ENCODE peak calls at places on chromosomes 16 and 17, in nine cellular contexts. H is memory B cell; O is activated CD4-positive, alpha-beta T cell treated with anti-CD3 and anti-CD28 coated beads for 24 hours; I is WTC11; J is NCI-H345; Y is GM12865; L is stimulated activated CD4-positive, alpha-beta T cell treated with anti-CD3 and anti-CD28 coated beads, TNF-alpha, amount 100 ng/mL, for 4 hours; W is activated effector memory CD4-positive, alpha-beta T cell treated with anti-CD3 and anti-CD28 coated beads, Interleukin-2, amount 50 U/mL, for 16 hours; V is dorsolateral prefrontal cortex. F is an unnamed sample.

GRCh38 chr16:8777217-8777616 is 20.2 kb downstream of the TMEM186 start:
- DNase-seq in H (no peak), O (no peak), I (no peak), J (no peak), Y (no peak), L (no peak), W (no peak), V (no peak), F (no peak)

GRCh38 chr16:66116163-66116792 is 250.2 kb upstream of the CDH5 start:
- DNase-seq in H (no peak), O (no peak), I (no peak), J (no peak), Y (no peak), L (no peak), W (no peak), V (no peak), F (no peak)

GRCh38 chr16:50970221-50970620 is 180.8 kb downstream of the SALL1 start:
- DNase-seq in H (no peak), O (no peak), I (no peak), J (no peak), Y (no peak), L (no peak), W (no peak), V (no peak), F (no peak)

GRCh38 chr17:7836596-7837374 is 2.8 kb downstream of the KDM6B start:
- DNase-seq in H (no peak), O (peak), I (peak), J (peak), Y (peak), L (no peak), W (peak), V (no peak), F (no peak)

GRCh38 chr16:88494335-88495154 is 41.5 kb downstream of the ZFPM1 start:
- DNase-seq in H (no peak), O (no peak), I (no peak), J (no peak), Y (no peak), L (no peak), W (no peak), V (no peak), F (no peak)

GRCh38 chr17:38322156-38322779 is 21.5 kb downstream of the GPR179 start:
- DNase-seq in H (peak), O (peak), I (peak), J (peak), Y (peak), L (peak), W (peak), V (no peak), F (peak)

GRCh38 chr16:30619643-30620042 is 9.5 kb upstream of the ZNF689 start:
- DNase-seq in H (no peak), O (no peak), I (no peak), J (no peak), Y (no peak), L (no peak), W (no peak), V (no peak), F (no peak)

GRCh38 chr17:36594626-36595401 is 3.1 kb downstream of the DHRS11 start:
- DNase-seq in H (no peak), O (no peak), I (no peak), J (no peak), Y (no peak), L (no peak), W (no peak), V (no peak), F (no peak)

GRCh38 chr17:66088173-66088572 is 103.8 kb downstream of the CEP112 start:
- DNase-seq in H (no peak), O (no peak), I (no peak), J (no peak), Y (no peak), L (no peak), W (no peak), V (no peak), F (no peak)

GRCh38 chr16:67537270-67537635 is 8.6 kb downstream of the RIPOR1 start:
- DNase-seq in H (no peak), O (no peak), I (peak), J (peak), Y (peak), L (peak), W (peak), V (no peak), F (peak)

GRCh38 chr16:17313085-17313611 is 157.6 kb downstream of the XYLT1 start:
- DNase-seq in H (no peak), O (no peak), I (no peak), J (no peak), Y (no peak), L (no peak), W (no peak), V (peak), F (no peak)

GRCh38 chr16:1991588-1992474 is 2.1 kb downstream of the SYNGR3 start:
- DNase-seq in H (peak), O (peak), I (peak), J (no peak), Y (peak), L (peak), W (peak), V (peak), F (peak)

GRCh38 chr17:50522766-50523165 is 9.8 kb upstream of the EPN3 start:
- DNase-seq in H (no peak), O (no peak), I (no peak), J (no peak), Y (no peak), L (no peak), W (no peak), V (no peak), F (no peak)

GRCh38 chr17:71726320-71726719 is 394.5 kb upstream of the SOX9 start:
- DNase-seq in H (no peak), O (no peak), I (no peak), J (no peak), Y (no peak), L (no peak), W (no peak), V (no peak), F (no peak)

GRCh38 chr16:26987631-26988030 is 79.1 kb upstream of the C16orf82 start:
- DNase-seq in H (no peak), O (no peak), I (no peak), J (no peak), Y (no peak), L (no peak), W (no peak), V (no peak), F (no peak)

GRCh38 chr17:48841395-48841831 is 10.6 kb downstream of the CALCOCO2 start:
- DNase-seq in H (no peak), O (no peak), I (no peak), J (no peak), Y (peak), L (no peak), W (no peak), V (no peak), F (peak)

GRCh38 chr17:74999523-74999922 is 12.1 kb downstream of the CDR2L start:
- DNase-seq in H (no peak), O (no peak), I (no peak), J (no peak), Y (no peak), L (no peak), W (no peak), V (no peak), F (no peak)

GRCh38 chr16:75471723-75472634 is 7.5 kb upstream of the TMEM170A start:
- DNase-seq in H (no peak), O (peak), I (peak), J (peak), Y (peak), L (no peak), W (peak), V (peak), F (peak)

GRCh38 chr17:65857713-65858112 is 296.3 kb upstream of the AXIN2 start:
- DNase-seq in H (no peak), O (no peak), I (no peak), J (no peak), Y (no peak), L (no peak), W (no peak), V (no peak), F (no peak)

GRCh38 chr16:64417711-64418227 is 704.1 kb downstream of the CDH11 start:
- DNase-seq in H (no peak), O (no peak), I (no peak), J (no peak), Y (no peak), L (no peak), W (no peak), V (no peak), F (no peak)

GRCh38 chr16:75491876-75492275 is 3.4 kb downstream of the CHST6 start:
- DNase-seq in H (no peak), O (no peak), I (peak), J (peak), Y (peak), L (no peak), W (no peak), V (peak), F (no peak)

GRCh38 chr17:888998-889401 is 90.6 kb downstream of the NXN start:
- DNase-seq in H (no peak), O (no peak), I (no peak), J (no peak), Y (peak), L (no peak), W (no peak), V (no peak), F (no peak)

F was measured in GM13976.